ENCODE peak calls at places on chromosome 16, in seven cellular contexts. G is neuronal stem cell, L is H9, F is trophoblast cell, H is H1, Z is mesenchymal stem cell, I is IMR-90. C is an unnamed sample.

GRCh38 chr16:3945751-3946603 is 65.5 kb upstream of the CREBBP start:
- DNase-seq in F (peak), Z (peak), G (no peak), L (no peak), I (peak), H (no peak), C (peak)

GRCh38 chr16:6957676-6958075 is 375.0 kb upstream of the RBFOX1 start:
- DNase-seq in Z (no peak), G (no peak), L (no peak), I (no peak), F (no peak), H (no peak), C (peak)

GRCh38 chr16:20903116-20903888 is 2.7 kb downstream of the LYRM1 start:
- DNase-seq in H (no peak), F (no peak), I (no peak), G (no peak), L (no peak), Z (peak), C (no peak)

GRCh38 chr16:23855010-23855409 is 19.2 kb downstream of the PRKCB start:
- DNase-seq in F (no peak), L (no peak), H (no peak), I (no peak), Z (no peak), G (no peak), C (no peak)

GRCh38 chr16:29876578-29877249 is 13.7 kb upstream of the CDIPT start:
- DNase-seq in H (peak), F (no peak), L (no peak), I (no peak), G (no peak), Z (no peak), C (peak)

GRCh38 chr16:70151391-70151790 is 22.2 kb upstream of the CLEC18C start:
- DNase-seq in L (no peak), I (no peak), F (no peak), H (no peak), G (no peak), Z (no peak), C (no peak)

GRCh38 chr16:50509521-50510341 is 38.5 kb upstream of the NKD1 start:
- DNase-seq in L (peak), F (no peak), I (peak), H (peak), G (peak), Z (peak), C (peak)

GRCh38 chr16:70470927-70471341 is 16.5 kb downstream of the FCSK start:
- DNase-seq in G (peak), L (peak), F (no peak), I (peak), H (peak), Z (peak), C (peak)

GRCh38 chr16:61306204-61306603 is 730.0 kb downstream of the CDH8 start:
- DNase-seq in G (no peak), L (no peak), I (no peak), Z (no peak), F (no peak), H (no peak), C (no peak)

GRCh38 chr16:11257131-11257938 is 1.3 kb upstream of the SOCS1 start:
- DNase-seq in Z (peak), F (peak), L (peak), H (peak), G (peak), I (peak), C (peak)

DNA sequence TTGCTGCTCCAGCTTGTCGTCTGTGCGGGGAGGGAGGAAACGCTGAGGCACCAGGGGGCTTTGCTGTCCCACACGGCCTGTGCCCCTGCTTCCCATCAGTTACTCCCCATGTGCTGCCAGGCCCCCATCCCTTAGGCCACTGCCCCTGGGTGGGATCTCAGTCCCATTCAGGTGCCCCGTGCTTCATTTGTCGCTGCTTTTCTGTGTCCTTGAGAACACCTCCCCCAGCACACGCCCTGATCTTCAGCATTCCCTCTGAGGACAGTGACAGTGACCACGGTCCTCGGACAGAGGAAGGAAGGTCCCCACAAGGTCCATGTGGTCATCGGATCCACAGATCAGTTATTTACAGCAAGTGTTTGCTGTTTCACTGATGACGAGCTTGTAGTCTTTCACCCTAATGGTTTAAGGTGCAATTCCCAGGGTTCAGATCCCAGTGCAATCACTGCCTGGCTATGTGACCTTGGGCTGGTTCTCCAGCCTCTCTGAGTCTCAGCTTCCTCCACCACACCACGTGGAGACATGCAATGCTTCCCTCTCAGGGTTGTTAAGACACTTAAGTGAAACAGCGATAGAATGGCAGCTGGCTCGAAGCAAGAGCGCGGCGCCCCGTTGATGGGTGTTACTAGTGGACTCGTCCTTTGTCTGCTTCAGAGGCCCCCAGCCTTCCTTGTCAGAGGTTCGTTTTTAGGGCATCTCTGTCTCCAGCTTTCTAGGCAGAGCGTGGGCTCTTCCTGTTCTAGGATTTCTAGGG is 53.2 kb downstream of the PRMT7 start:
- DNase-seq in H (no peak), Z (no peak), L (no peak), G (no peak), F (no peak), I (peak), C (no peak)
- H3K4ac ChIP-seq in H (no peak), Z (no peak), L (no peak), G (no peak), F (no peak), I (no peak), C (no peak)

DNA sequence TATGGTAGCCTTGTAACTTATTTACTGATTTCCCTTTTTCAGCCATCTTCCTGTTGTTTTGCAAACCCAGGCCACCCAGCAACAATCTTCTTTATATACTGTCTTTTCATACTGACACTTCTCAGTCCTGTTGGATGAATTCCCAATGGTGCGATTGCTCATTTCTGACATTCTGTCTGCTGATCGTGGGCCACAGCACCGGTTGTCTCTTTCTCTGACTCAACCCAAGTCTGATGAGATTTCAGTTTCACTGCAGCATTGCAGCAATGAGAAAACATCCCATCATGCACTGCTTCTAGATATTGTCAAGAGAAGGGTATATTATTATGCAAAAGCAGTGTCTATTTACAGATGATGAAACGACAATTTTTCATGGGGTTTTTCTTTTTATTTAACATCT is 349.2 kb upstream of the HSBP1 start:
- DNase-seq in F (no peak), I (peak), G (no peak), Z (peak), H (no peak), L (no peak), C (no peak)
- H3K4ac ChIP-seq in F (no peak), I (no peak), G (no peak), Z (no peak), H (no peak), L (no peak), C (no peak)

GRCh38 chr16:88337538-88337937 is 45.2 kb upstream of the ZNF469 start:
- DNase-seq in F (no peak), L (no peak), Z (no peak), H (no peak), I (no peak), G (no peak), C (no peak)

GRCh38 chr16:88340755-88341150 is 42.0 kb upstream of the ZNF469 start:
- DNase-seq in H (no peak), F (no peak), I (no peak), L (no peak), Z (no peak), G (no peak), C (no peak)

GRCh38 chr16:88339926-88340754 is 42.6 kb upstream of the ZNF469 start:
- DNase-seq in F (no peak), I (no peak), G (no peak), Z (no peak), H (no peak), L (no peak), C (no peak)

GRCh38 chr16:88338111-88338510 is 44.6 kb upstream of the ZNF469 start:
- DNase-seq in Z (no peak), H (peak), L (no peak), I (no peak), G (no peak), F (no peak), C (peak)

DNA sequence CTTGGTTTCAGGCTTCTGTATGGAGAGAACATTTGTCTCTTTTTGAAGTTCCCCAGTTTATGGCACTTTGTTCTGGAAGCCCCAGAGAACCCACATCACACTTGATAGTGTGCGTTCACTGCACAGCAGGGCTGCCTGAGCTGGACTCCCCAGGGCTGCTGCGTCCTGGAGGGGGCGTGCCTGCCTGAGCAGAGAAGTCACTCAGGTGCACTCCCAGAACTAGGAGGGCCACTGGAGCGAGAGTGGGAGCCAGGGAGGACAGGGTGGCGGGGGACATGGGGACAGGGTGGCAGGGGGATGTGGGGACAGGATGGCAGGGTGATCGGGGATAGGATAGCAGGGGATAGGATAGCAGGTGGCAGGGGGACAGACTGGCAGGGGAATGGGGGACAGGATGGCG is 43.9 kb upstream of the ZNF469 start:
- DNase-seq in L (no peak), G (no peak), Z (no peak), F (no peak), I (no peak), H (no peak), C (no peak)
- H3K4ac ChIP-seq in L (no peak), G (no peak), Z (no peak), F (no peak), I (peak), H (no peak), C (no peak)

DNA sequence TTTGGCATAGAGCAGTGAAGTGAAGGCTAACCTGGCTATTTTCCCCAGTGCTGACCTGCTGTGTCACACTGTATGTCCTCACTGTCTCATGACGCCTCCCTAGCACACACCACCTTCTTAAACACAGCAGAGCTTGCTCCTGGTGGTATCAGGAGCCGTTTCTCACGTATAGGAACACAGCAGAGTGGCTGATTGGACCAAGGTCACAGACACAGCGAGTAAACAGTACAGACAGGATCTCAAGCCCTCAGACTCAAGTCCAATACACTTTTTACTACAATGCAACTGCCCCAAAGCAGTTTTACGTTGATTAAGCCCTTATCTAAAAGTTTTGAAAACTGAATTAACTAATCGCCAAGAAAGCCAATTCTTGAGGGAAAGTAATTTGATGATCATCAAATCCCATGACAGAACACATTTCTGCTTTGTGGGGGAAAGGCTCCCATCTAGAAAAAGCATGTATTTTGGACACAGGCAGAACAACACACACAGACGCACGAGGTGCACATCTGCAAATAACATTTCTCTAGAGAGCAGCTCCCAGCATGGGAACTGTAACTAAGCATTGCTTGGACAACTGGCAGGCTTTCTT is 15.2 kb downstream of the ARHGAP17 start:
- DNase-seq in F (no peak), I (no peak), G (no peak), H (no peak), L (no peak), Z (peak), C (peak)
- H3K4ac ChIP-seq in F (no peak), I (peak), G (no peak), H (no peak), L (no peak), Z (no peak), C (no peak)

DNA sequence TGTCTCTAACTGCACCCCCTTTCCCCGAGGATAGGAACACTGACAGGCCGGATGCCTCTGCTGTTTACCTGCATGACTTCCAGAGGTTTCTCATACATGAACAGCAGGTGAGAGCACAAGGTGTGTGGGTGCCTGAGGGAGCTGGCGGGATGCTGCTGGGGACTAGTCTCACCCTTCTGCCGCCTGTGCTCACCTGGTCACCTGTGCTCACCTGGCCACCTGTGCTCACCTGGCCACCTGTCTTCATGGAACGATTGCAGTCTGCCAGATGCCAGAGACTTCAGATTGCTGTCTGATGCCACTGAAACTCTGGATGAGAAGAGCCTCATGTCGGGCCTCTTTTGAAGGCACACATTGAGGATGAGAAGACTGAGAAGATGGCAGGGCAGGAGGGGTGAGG is 104.1 kb downstream of the PLCG2 start:
- DNase-seq in F (no peak), H (no peak), G (no peak), I (no peak), L (no peak), Z (no peak), C (no peak)
- H3K4ac ChIP-seq in F (no peak), H (no peak), G (no peak), I (no peak), L (no peak), Z (no peak), C (no peak)

GRCh38 chr16:75575976-75576375 is 9.8 kb downstream of the GABARAPL2 start:
- DNase-seq in I (no peak), G (no peak), L (no peak), H (no peak), Z (no peak), F (no peak), C (no peak)
- H3K4ac ChIP-seq in I (no peak), G (no peak), L (no peak), H (no peak), Z (no peak), F (no peak), C (no peak)

DNA sequence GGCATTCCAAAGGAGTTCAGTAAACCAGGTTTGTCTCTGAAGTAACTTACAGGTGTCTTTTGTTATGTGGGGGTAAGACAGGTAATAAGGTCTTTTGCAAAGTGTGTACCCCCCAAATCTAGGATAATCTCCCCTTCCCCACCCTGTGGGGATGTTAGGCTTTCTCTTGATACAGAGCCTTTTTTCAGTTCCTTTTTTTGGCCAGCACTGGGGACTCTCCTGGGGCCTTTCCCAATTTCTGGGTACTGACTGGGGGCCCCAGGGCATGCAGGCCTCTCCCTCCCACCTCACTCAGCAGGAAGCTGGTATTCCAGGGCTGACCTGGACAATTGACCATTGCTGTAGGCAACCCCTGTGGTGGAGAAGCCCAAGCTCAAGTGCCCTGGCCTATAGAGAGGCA is 84.3 kb upstream of the IRX6 start:
- DNase-seq in L (no peak), G (no peak), F (no peak), H (no peak), Z (no peak), I (no peak), C (no peak)
- H3K4ac ChIP-seq in L (no peak), G (no peak), F (no peak), H (no peak), Z (no peak), I (no peak), C (no peak)

C was measured in mesendoderm.